ENCODE peak calls at places on chromosomes 2 and 18, in seven cellular contexts. One of them, this sample, is unnamed.

GRCh38 chr2:42448163-42448562 is 45.6 kb downstream of the KCNG3 start:
- DNase-seq in activated T-cell treated with anti-CD3 and anti-CD28 coated beads, Interleukin-2, amount 50 U/mL, for 72 hours: no peak
- DNase-seq in GM23248: no peak
- DNase-seq in NCI-H1930: no peak
- DNase-seq in endothelial cell: no peak
- DNase-seq in SW480: no peak
- DNase-seq in OCI-LY7: no peak
- DNase-seq in this sample: no peak

GRCh38 chr2:146850746-146851145 is 994.1 kb upstream of the ACVR2A start:
- DNase-seq in activated T-cell treated with anti-CD3 and anti-CD28 coated beads, Interleukin-2, amount 50 U/mL, for 72 hours: no peak
- DNase-seq in GM23248: no peak
- DNase-seq in NCI-H1930: no peak
- DNase-seq in endothelial cell: no peak
- DNase-seq in SW480: no peak
- DNase-seq in OCI-LY7: no peak
- DNase-seq in this sample: no peak

GRCh38 chr18:61093967-61094366 is 239.3 kb upstream of the CDH20 start:
- DNase-seq in activated T-cell treated with anti-CD3 and anti-CD28 coated beads, Interleukin-2, amount 50 U/mL, for 72 hours: no peak
- DNase-seq in GM23248: no peak
- DNase-seq in NCI-H1930: peak; percentile 21
- DNase-seq in endothelial cell: no peak
- DNase-seq in SW480: no peak
- DNase-seq in OCI-LY7: no peak
- DNase-seq in this sample: no peak

GRCh38 chr2:96538487-96539214 is 2.1 kb downstream of the ARID5A start:
- DNase-seq in activated T-cell treated with anti-CD3 and anti-CD28 coated beads, Interleukin-2, amount 50 U/mL, for 72 hours: peak; percentile 86
- DNase-seq in GM23248: peak; percentile 66
- DNase-seq in NCI-H1930: no peak
- DNase-seq in endothelial cell: peak; percentile 45
- DNase-seq in SW480: peak; percentile 57
- DNase-seq in OCI-LY7: no peak
- DNase-seq in this sample: peak; percentile 84

GRCh38 chr2:60926751-60927568 is 45.6 kb downstream of the REL start:
- DNase-seq in activated T-cell treated with anti-CD3 and anti-CD28 coated beads, Interleukin-2, amount 50 U/mL, for 72 hours: no peak
- DNase-seq in GM23248: peak; percentile 44
- DNase-seq in NCI-H1930: no peak
- DNase-seq in endothelial cell: no peak
- DNase-seq in SW480: no peak
- DNase-seq in OCI-LY7: no peak
- DNase-seq in this sample: no peak

GRCh38 chr2:238286551-238286950 is 1.9 kb downstream of the PER2 start:
- DNase-seq in activated T-cell treated with anti-CD3 and anti-CD28 coated beads, Interleukin-2, amount 50 U/mL, for 72 hours: no peak
- DNase-seq in GM23248: peak; percentile 92
- DNase-seq in NCI-H1930: no peak
- DNase-seq in endothelial cell: no peak
- DNase-seq in SW480: no peak
- DNase-seq in OCI-LY7: no peak
- DNase-seq in this sample: no peak

GRCh38 chr2:195574305-195574704 is 82.7 kb upstream of the SLC39A10 start:
- DNase-seq in activated T-cell treated with anti-CD3 and anti-CD28 coated beads, Interleukin-2, amount 50 U/mL, for 72 hours: no peak
- DNase-seq in GM23248: no peak
- DNase-seq in NCI-H1930: no peak
- DNase-seq in endothelial cell: no peak
- DNase-seq in SW480: no peak
- DNase-seq in OCI-LY7: no peak
- DNase-seq in this sample: no peak

GRCh38 chr2:9093324-9093723 is 89.8 kb upstream of the MBOAT2 start:
- DNase-seq in activated T-cell treated with anti-CD3 and anti-CD28 coated beads, Interleukin-2, amount 50 U/mL, for 72 hours: no peak
- DNase-seq in GM23248: no peak
- DNase-seq in NCI-H1930: no peak
- DNase-seq in endothelial cell: no peak
- DNase-seq in SW480: no peak
- DNase-seq in OCI-LY7: no peak
- DNase-seq in this sample: no peak

GRCh38 chr2:128279786-128280701 is 38.6 kb downstream of the HS6ST1 start:
- DNase-seq in activated T-cell treated with anti-CD3 and anti-CD28 coated beads, Interleukin-2, amount 50 U/mL, for 72 hours: no peak
- DNase-seq in GM23248: no peak
- DNase-seq in NCI-H1930: no peak
- DNase-seq in endothelial cell: no peak
- DNase-seq in SW480: no peak
- DNase-seq in OCI-LY7: no peak
- DNase-seq in this sample: no peak

GRCh38 chr18:35024965-35025364 is 16.2 kb upstream of the MAPRE2 start:
- DNase-seq in activated T-cell treated with anti-CD3 and anti-CD28 coated beads, Interleukin-2, amount 50 U/mL, for 72 hours: no peak
- DNase-seq in GM23248: peak; percentile 82
- DNase-seq in NCI-H1930: no peak
- DNase-seq in endothelial cell: no peak
- DNase-seq in SW480: no peak
- DNase-seq in OCI-LY7: no peak
- DNase-seq in this sample: no peak

GRCh38 chr18:27331606-27332005 is 146.5 kb upstream of the CHST9 start:
- DNase-seq in activated T-cell treated with anti-CD3 and anti-CD28 coated beads, Interleukin-2, amount 50 U/mL, for 72 hours: no peak
- DNase-seq in GM23248: no peak
- DNase-seq in NCI-H1930: no peak
- DNase-seq in endothelial cell: no peak
- DNase-seq in SW480: no peak
- DNase-seq in OCI-LY7: no peak
- DNase-seq in this sample: no peak

GRCh38 chr2:179049546-179050311 is at the start of gene CCDC141:
- DNase-seq in activated T-cell treated with anti-CD3 and anti-CD28 coated beads, Interleukin-2, amount 50 U/mL, for 72 hours: peak; percentile 19
- DNase-seq in GM23248: no peak
- DNase-seq in NCI-H1930: no peak
- DNase-seq in endothelial cell: no peak
- DNase-seq in SW480: no peak
- DNase-seq in OCI-LY7: peak; percentile 24
- DNase-seq in this sample: no peak

GRCh38 chr2:85642725-85643124 is 25.3 kb downstream of the SFTPB start:
- DNase-seq in activated T-cell treated with anti-CD3 and anti-CD28 coated beads, Interleukin-2, amount 50 U/mL, for 72 hours: peak; percentile 15
- DNase-seq in GM23248: no peak
- DNase-seq in NCI-H1930: no peak
- DNase-seq in endothelial cell: no peak
- DNase-seq in SW480: no peak
- DNase-seq in OCI-LY7: no peak
- DNase-seq in this sample: no peak

GRCh38 chr18:3256693-3257626 is 5.0 kb upstream of the MYL12B start:
- DNase-seq in activated T-cell treated with anti-CD3 and anti-CD28 coated beads, Interleukin-2, amount 50 U/mL, for 72 hours: no peak
- DNase-seq in GM23248: peak; percentile 57
- DNase-seq in NCI-H1930: no peak
- DNase-seq in endothelial cell: no peak
- DNase-seq in SW480: no peak
- DNase-seq in OCI-LY7: no peak
- DNase-seq in this sample: no peak

GRCh38 chr2:176876493-176877103 is 336.0 kb upstream of the HNRNPA3 start:
- DNase-seq in activated T-cell treated with anti-CD3 and anti-CD28 coated beads, Interleukin-2, amount 50 U/mL, for 72 hours: no peak
- DNase-seq in GM23248: no peak
- DNase-seq in NCI-H1930: no peak
- DNase-seq in endothelial cell: no peak
- DNase-seq in SW480: no peak
- DNase-seq in OCI-LY7: no peak
- DNase-seq in this sample: no peak

GRCh38 chr2:212711851-212712250 is 173.2 kb upstream of the ERBB4 start:
- DNase-seq in activated T-cell treated with anti-CD3 and anti-CD28 coated beads, Interleukin-2, amount 50 U/mL, for 72 hours: no peak
- DNase-seq in GM23248: peak; percentile 94
- DNase-seq in NCI-H1930: no peak
- DNase-seq in endothelial cell: no peak
- DNase-seq in SW480: no peak
- DNase-seq in OCI-LY7: no peak
- DNase-seq in this sample: no peak

GRCh38 chr2:65686928-65687521 is 254.6 kb upstream of the SPRED2 start:
- DNase-seq in activated T-cell treated with anti-CD3 and anti-CD28 coated beads, Interleukin-2, amount 50 U/mL, for 72 hours: no peak
- DNase-seq in GM23248: no peak
- DNase-seq in NCI-H1930: no peak
- DNase-seq in endothelial cell: no peak
- DNase-seq in SW480: peak; percentile 48
- DNase-seq in OCI-LY7: peak; percentile 15
- DNase-seq in this sample: no peak

GRCh38 chr2:14273650-14274049 is 358.9 kb upstream of the LRATD1 start:
- DNase-seq in activated T-cell treated with anti-CD3 and anti-CD28 coated beads, Interleukin-2, amount 50 U/mL, for 72 hours: no peak
- DNase-seq in GM23248: no peak
- DNase-seq in NCI-H1930: no peak
- DNase-seq in endothelial cell: no peak
- DNase-seq in SW480: no peak
- DNase-seq in OCI-LY7: no peak
- DNase-seq in this sample: no peak

GRCh38 chr2:184444217-184444616 is 154.1 kb upstream of the ZNF804A start:
- DNase-seq in activated T-cell treated with anti-CD3 and anti-CD28 coated beads, Interleukin-2, amount 50 U/mL, for 72 hours: no peak
- DNase-seq in GM23248: no peak
- DNase-seq in NCI-H1930: no peak
- DNase-seq in endothelial cell: no peak
- DNase-seq in SW480: no peak
- DNase-seq in OCI-LY7: peak; percentile 94
- DNase-seq in this sample: no peak

GRCh38 chr18:51235011-51235789 is 37.7 kb upstream of the MEX3C start:
- DNase-seq in activated T-cell treated with anti-CD3 and anti-CD28 coated beads, Interleukin-2, amount 50 U/mL, for 72 hours: peak; percentile 61
- DNase-seq in GM23248: peak; percentile 17
- DNase-seq in NCI-H1930: no peak
- DNase-seq in endothelial cell: no peak
- DNase-seq in SW480: peak; percentile 25
- DNase-seq in OCI-LY7: no peak
- DNase-seq in this sample: no peak

GRCh38 chr18:31646332-31646822 is 38.0 kb downstream of the B4GALT6 start:
- DNase-seq in activated T-cell treated with anti-CD3 and anti-CD28 coated beads, Interleukin-2, amount 50 U/mL, for 72 hours: no peak
- DNase-seq in GM23248: no peak
- DNase-seq in NCI-H1930: no peak
- DNase-seq in endothelial cell: no peak
- DNase-seq in SW480: no peak
- DNase-seq in OCI-LY7: no peak
- DNase-seq in this sample: no peak

This sample was measured in ecto neural progenitor cell.